ENCODE peak calls at places on chromosomes 13 and 19, in nine cellular contexts. One of them, this sample, is unnamed.

GRCh38 chr13:111323950-111324651 is 3.7 kb downstream of the TEX29 start:
- DNase-seq in WERI-Rb-1: no peak
- DNase-seq in transverse colon: no peak
- DNase-seq in fibroblast of lung: no peak
- DNase-seq in tibial artery: peak
- DNase-seq in CD8-positive, alpha-beta memory T cell: no peak
- DNase-seq in AG04450: no peak
- DNase-seq in astrocyte of the spinal cord: no peak
- DNase-seq in upper lobe of left lung: no peak
- DNase-seq in this sample: no peak

GRCh38 chr13:66915596-66916185 is 314.4 kb downstream of the PCDH9 start:
- DNase-seq in WERI-Rb-1: no peak
- DNase-seq in transverse colon: no peak
- DNase-seq in fibroblast of lung: no peak
- DNase-seq in tibial artery: no peak
- DNase-seq in CD8-positive, alpha-beta memory T cell: no peak
- DNase-seq in AG04450: no peak
- DNase-seq in astrocyte of the spinal cord: peak
- DNase-seq in upper lobe of left lung: no peak
- DNase-seq in this sample: no peak

GRCh38 chr19:56765107-56765506 is 75.4 kb downstream of the PEG3 start:
- DNase-seq in WERI-Rb-1: peak
- DNase-seq in transverse colon: peak
- DNase-seq in fibroblast of lung: peak
- DNase-seq in tibial artery: peak
- DNase-seq in CD8-positive, alpha-beta memory T cell: peak
- DNase-seq in AG04450: no peak
- DNase-seq in astrocyte of the spinal cord: no peak
- DNase-seq in upper lobe of left lung: peak
- DNase-seq in this sample: no peak

GRCh38 chr19:48969276-48970138 is 4.4 kb downstream of the FTL start:
- DNase-seq in WERI-Rb-1: no peak
- DNase-seq in transverse colon: no peak
- DNase-seq in fibroblast of lung: no peak
- DNase-seq in tibial artery: no peak
- DNase-seq in CD8-positive, alpha-beta memory T cell: no peak
- DNase-seq in AG04450: no peak
- DNase-seq in astrocyte of the spinal cord: no peak
- DNase-seq in upper lobe of left lung: no peak
- DNase-seq in this sample: no peak

GRCh38 chr13:99404005-99404755 is 97.0 kb upstream of the GPR183 start:
- DNase-seq in WERI-Rb-1: no peak
- DNase-seq in transverse colon: no peak
- DNase-seq in fibroblast of lung: no peak
- DNase-seq in tibial artery: peak
- DNase-seq in CD8-positive, alpha-beta memory T cell: no peak
- DNase-seq in AG04450: no peak
- DNase-seq in astrocyte of the spinal cord: no peak
- DNase-seq in upper lobe of left lung: no peak
- DNase-seq in this sample: no peak

GRCh38 chr13:91776650-91777193 is 378.3 kb downstream of the GPC5 start:
- DNase-seq in WERI-Rb-1: no peak
- DNase-seq in transverse colon: no peak
- DNase-seq in fibroblast of lung: no peak
- DNase-seq in tibial artery: no peak
- DNase-seq in CD8-positive, alpha-beta memory T cell: no peak
- DNase-seq in AG04450: no peak
- DNase-seq in astrocyte of the spinal cord: no peak
- DNase-seq in upper lobe of left lung: no peak
- DNase-seq in this sample: no peak

GRCh38 chr19:7973883-7974282 is 30.4 kb upstream of the TIMM44 start:
- DNase-seq in WERI-Rb-1: no peak
- DNase-seq in transverse colon: no peak
- DNase-seq in fibroblast of lung: no peak
- DNase-seq in tibial artery: no peak
- DNase-seq in CD8-positive, alpha-beta memory T cell: no peak
- DNase-seq in AG04450: no peak
- DNase-seq in astrocyte of the spinal cord: no peak
- DNase-seq in upper lobe of left lung: no peak
- DNase-seq in this sample: no peak

GRCh38 chr13:30727491-30728350 is 7.6 kb upstream of the ALOX5AP start:
- DNase-seq in WERI-Rb-1: peak
- DNase-seq in transverse colon: no peak
- DNase-seq in fibroblast of lung: no peak
- DNase-seq in tibial artery: no peak
- DNase-seq in CD8-positive, alpha-beta memory T cell: no peak
- DNase-seq in AG04450: no peak
- DNase-seq in astrocyte of the spinal cord: no peak
- DNase-seq in upper lobe of left lung: no peak
- DNase-seq in this sample: no peak

GRCh38 chr13:21717817-21718216 is 46.9 kb downstream of the FGF9 start:
- DNase-seq in WERI-Rb-1: no peak
- DNase-seq in transverse colon: no peak
- DNase-seq in fibroblast of lung: no peak
- DNase-seq in tibial artery: no peak
- DNase-seq in CD8-positive, alpha-beta memory T cell: no peak
- DNase-seq in AG04450: no peak
- DNase-seq in astrocyte of the spinal cord: no peak
- DNase-seq in upper lobe of left lung: no peak
- DNase-seq in this sample: no peak

GRCh38 chr19:48925240-48925843 is 8.2 kb upstream of the DHDH start:
- DNase-seq in WERI-Rb-1: peak
- DNase-seq in transverse colon: no peak
- DNase-seq in fibroblast of lung: peak
- DNase-seq in tibial artery: no peak
- DNase-seq in CD8-positive, alpha-beta memory T cell: no peak
- DNase-seq in AG04450: peak
- DNase-seq in astrocyte of the spinal cord: peak
- DNase-seq in upper lobe of left lung: peak
- DNase-seq in this sample: peak

GRCh38 chr13:34578917-34579316 is 363.2 kb upstream of the NBEA start:
- DNase-seq in WERI-Rb-1: no peak
- DNase-seq in transverse colon: no peak
- DNase-seq in fibroblast of lung: no peak
- DNase-seq in tibial artery: no peak
- DNase-seq in CD8-positive, alpha-beta memory T cell: no peak
- DNase-seq in AG04450: no peak
- DNase-seq in astrocyte of the spinal cord: no peak
- DNase-seq in upper lobe of left lung: no peak
- DNase-seq in this sample: no peak

GRCh38 chr19:49857061-49857833 is 6.3 kb downstream of the PTOV1 start:
- DNase-seq in WERI-Rb-1: no peak
- DNase-seq in transverse colon: no peak
- DNase-seq in fibroblast of lung: no peak
- DNase-seq in tibial artery: no peak
- DNase-seq in CD8-positive, alpha-beta memory T cell: no peak
- DNase-seq in AG04450: no peak
- DNase-seq in astrocyte of the spinal cord: no peak
- DNase-seq in upper lobe of left lung: no peak
- DNase-seq in this sample: no peak

GRCh38 chr19:6822311-6822670 is 49.8 kb downstream of the VAV1 start:
- DNase-seq in WERI-Rb-1: no peak
- DNase-seq in transverse colon: no peak
- DNase-seq in fibroblast of lung: no peak
- DNase-seq in tibial artery: no peak
- DNase-seq in CD8-positive, alpha-beta memory T cell: no peak
- DNase-seq in AG04450: no peak
- DNase-seq in astrocyte of the spinal cord: no peak
- DNase-seq in upper lobe of left lung: no peak
- DNase-seq in this sample: no peak
- H3K4me3 ChIP-seq in WERI-Rb-1: no peak
- H3K4me3 ChIP-seq in transverse colon: no peak
- H3K4me3 ChIP-seq in fibroblast of lung: no peak
- H3K4me3 ChIP-seq in tibial artery: no peak
- H3K4me3 ChIP-seq in CD8-positive, alpha-beta memory T cell: no peak
- H3K4me3 ChIP-seq in AG04450: no peak
- H3K4me3 ChIP-seq in astrocyte of the spinal cord: no peak
- H3K4me3 ChIP-seq in upper lobe of left lung: no peak
- H3K4me3 ChIP-seq in this sample: no peak

GRCh38 chr19:50979758-50980157 is 4.0 kb downstream of the KLK7 start:
- DNase-seq in WERI-Rb-1: no peak
- DNase-seq in transverse colon: no peak
- DNase-seq in fibroblast of lung: no peak
- DNase-seq in tibial artery: no peak
- DNase-seq in CD8-positive, alpha-beta memory T cell: no peak
- DNase-seq in AG04450: no peak
- DNase-seq in astrocyte of the spinal cord: no peak
- DNase-seq in upper lobe of left lung: no peak
- DNase-seq in this sample: no peak

GRCh38 chr19:50980203-50980602 is 3.5 kb downstream of the KLK7 start:
- DNase-seq in WERI-Rb-1: no peak
- DNase-seq in transverse colon: no peak
- DNase-seq in fibroblast of lung: no peak
- DNase-seq in tibial artery: no peak
- DNase-seq in CD8-positive, alpha-beta memory T cell: no peak
- DNase-seq in AG04450: no peak
- DNase-seq in astrocyte of the spinal cord: no peak
- DNase-seq in upper lobe of left lung: no peak
- DNase-seq in this sample: no peak

GRCh38 chr19:50982186-50982585 is 1.5 kb downstream of the KLK7 start:
- DNase-seq in WERI-Rb-1: no peak
- DNase-seq in transverse colon: no peak
- DNase-seq in fibroblast of lung: no peak
- DNase-seq in tibial artery: no peak
- DNase-seq in CD8-positive, alpha-beta memory T cell: no peak
- DNase-seq in AG04450: no peak
- DNase-seq in astrocyte of the spinal cord: no peak
- DNase-seq in upper lobe of left lung: no peak
- DNase-seq in this sample: no peak

GRCh38 chr19:50981587-50982146 is 2.0 kb downstream of the KLK7 start:
- DNase-seq in WERI-Rb-1: no peak
- DNase-seq in transverse colon: no peak
- DNase-seq in fibroblast of lung: no peak
- DNase-seq in tibial artery: no peak
- DNase-seq in CD8-positive, alpha-beta memory T cell: no peak
- DNase-seq in AG04450: no peak
- DNase-seq in astrocyte of the spinal cord: no peak
- DNase-seq in upper lobe of left lung: no peak
- DNase-seq in this sample: no peak

DNA sequence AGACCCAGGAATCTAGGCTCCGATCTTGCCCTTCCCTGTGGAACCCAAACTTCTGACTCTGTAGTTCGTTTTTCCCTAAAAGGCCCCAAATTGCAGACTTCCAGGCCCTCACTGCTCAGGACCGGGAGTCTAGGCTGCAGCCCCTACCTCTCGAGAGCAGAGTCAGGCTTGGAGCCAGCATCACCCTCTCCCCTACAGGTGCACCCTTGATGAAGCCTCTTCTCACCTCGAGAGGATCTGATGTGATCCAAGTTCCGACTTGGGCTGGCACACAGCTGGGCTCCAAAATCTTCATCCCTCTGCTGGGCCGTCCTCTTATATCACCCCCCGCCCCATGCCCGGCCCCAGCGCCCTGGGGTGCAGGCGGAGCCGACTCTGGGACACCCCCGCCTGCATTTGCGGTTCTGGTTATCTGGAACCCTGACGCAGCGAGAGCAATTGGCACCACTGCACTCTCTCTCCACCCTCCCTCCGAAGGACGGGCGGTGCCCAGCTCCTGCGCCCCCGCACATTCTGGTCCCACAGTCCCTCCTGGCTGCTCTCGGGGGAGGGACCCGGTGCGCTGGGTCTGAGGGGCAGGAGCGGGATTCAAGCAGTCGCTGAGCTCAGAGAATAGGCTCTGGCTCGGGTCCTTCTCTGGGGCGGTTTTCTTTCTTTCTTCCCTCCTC is at the start of gene KLK7:
- DNase-seq in WERI-Rb-1: no peak
- DNase-seq in transverse colon: no peak
- DNase-seq in fibroblast of lung: no peak
- DNase-seq in tibial artery: no peak
- DNase-seq in CD8-positive, alpha-beta memory T cell: no peak
- DNase-seq in AG04450: no peak
- DNase-seq in astrocyte of the spinal cord: no peak
- DNase-seq in upper lobe of left lung: no peak
- DNase-seq in this sample: no peak
- H3K4me3 ChIP-seq in WERI-Rb-1: no peak
- H3K4me3 ChIP-seq in transverse colon: no peak
- H3K4me3 ChIP-seq in fibroblast of lung: no peak
- H3K4me3 ChIP-seq in tibial artery: no peak
- H3K4me3 ChIP-seq in CD8-positive, alpha-beta memory T cell: no peak
- H3K4me3 ChIP-seq in AG04450: no peak
- H3K4me3 ChIP-seq in astrocyte of the spinal cord: no peak
- H3K4me3 ChIP-seq in upper lobe of left lung: no peak
- H3K4me3 ChIP-seq in this sample: no peak

DNA sequence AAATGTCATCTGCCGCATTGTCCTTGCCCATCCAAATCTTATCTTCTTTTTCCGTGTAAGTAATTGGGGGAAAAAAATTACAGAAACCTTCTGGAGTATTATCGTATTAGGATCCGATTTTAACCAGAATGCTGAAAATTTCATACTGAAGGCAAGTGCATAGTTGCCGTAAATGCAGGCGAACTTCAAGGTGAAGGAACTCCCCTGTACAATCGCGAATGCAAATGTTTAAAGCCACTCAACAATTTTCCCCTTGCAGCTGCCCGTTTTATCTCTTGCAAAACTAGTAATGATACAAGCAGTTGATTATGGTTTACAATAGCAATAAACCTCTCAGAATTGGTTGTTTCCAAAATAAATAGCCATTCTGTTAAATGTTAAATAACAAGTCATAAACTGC is 105.6 kb downstream of the DNAJC15 start:
- DNase-seq in WERI-Rb-1: no peak
- DNase-seq in transverse colon: no peak
- DNase-seq in fibroblast of lung: no peak
- DNase-seq in tibial artery: no peak
- DNase-seq in CD8-positive, alpha-beta memory T cell: no peak
- DNase-seq in AG04450: no peak
- DNase-seq in astrocyte of the spinal cord: no peak
- DNase-seq in upper lobe of left lung: no peak
- DNase-seq in this sample: no peak
- H3K4me3 ChIP-seq in WERI-Rb-1: no peak
- H3K4me3 ChIP-seq in transverse colon: no peak
- H3K4me3 ChIP-seq in fibroblast of lung: no peak
- H3K4me3 ChIP-seq in tibial artery: peak
- H3K4me3 ChIP-seq in CD8-positive, alpha-beta memory T cell: no peak
- H3K4me3 ChIP-seq in AG04450: no peak
- H3K4me3 ChIP-seq in astrocyte of the spinal cord: no peak
- H3K4me3 ChIP-seq in upper lobe of left lung: no peak
- H3K4me3 ChIP-seq in this sample: no peak

DNA sequence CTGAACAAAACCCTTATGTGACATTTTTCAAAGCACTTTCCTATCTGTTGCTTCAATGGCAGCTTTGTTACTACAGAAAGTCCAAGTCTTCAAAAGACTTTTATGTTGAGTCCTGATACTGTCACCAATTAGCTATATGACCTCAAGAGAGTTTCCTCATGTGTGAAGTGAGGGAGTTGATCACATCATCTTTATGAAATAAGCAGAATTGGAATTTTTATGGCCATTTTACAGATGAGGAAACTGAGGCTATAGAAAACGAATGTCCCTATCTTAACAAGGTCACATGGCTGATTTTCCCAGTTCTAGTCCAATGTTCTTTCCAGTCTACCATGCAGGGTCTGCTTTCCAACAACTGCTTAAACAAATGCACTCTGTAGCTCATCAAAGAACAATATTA is 2.6 kb downstream of the TNFRSF19 start:
- DNase-seq in WERI-Rb-1: no peak
- DNase-seq in transverse colon: no peak
- DNase-seq in fibroblast of lung: no peak
- DNase-seq in tibial artery: no peak
- DNase-seq in CD8-positive, alpha-beta memory T cell: no peak
- DNase-seq in AG04450: no peak
- DNase-seq in astrocyte of the spinal cord: no peak
- DNase-seq in upper lobe of left lung: no peak
- DNase-seq in this sample: no peak
- H3K4me3 ChIP-seq in WERI-Rb-1: no peak
- H3K4me3 ChIP-seq in transverse colon: no peak
- H3K4me3 ChIP-seq in fibroblast of lung: peak
- H3K4me3 ChIP-seq in tibial artery: no peak
- H3K4me3 ChIP-seq in CD8-positive, alpha-beta memory T cell: no peak
- H3K4me3 ChIP-seq in AG04450: peak
- H3K4me3 ChIP-seq in astrocyte of the spinal cord: no peak
- H3K4me3 ChIP-seq in upper lobe of left lung: no peak
- H3K4me3 ChIP-seq in this sample: no peak

This sample was measured in AG09309.